ENCODE peak calls at places on chromosome 4, in nine cellular contexts. U is CD8-positive, alpha-beta T cell; X is glutamatergic neuron; M is nephron progenitor cell; J is ascending aorta; O is dorsolateral prefrontal cortex; K is RWPE1; R is mammary epithelial cell; D is H9. I is an unnamed sample.

GRCh38 chr4:83974111-83974789 is 438.3 kb downstream of the GPAT3 start:
- DNase-seq in O (no peak), U (no peak), D (no peak), R (peak; percentile 57), J (no peak), X (no peak), M (no peak), K (peak; percentile 66), I (no peak)

GRCh38 chr4:15382669-15383273 is 45.1 kb upstream of the C1QTNF7 start:
- DNase-seq in U (no peak), K (no peak), X (no peak), M (no peak), R (no peak), O (no peak), J (no peak), D (no peak), I (no peak)

GRCh38 chr4:16133406-16133805 is 49.6 kb upstream of the PROM1 start:
- DNase-seq in J (no peak), K (no peak), O (no peak), R (no peak), X (no peak), D (no peak), U (no peak), M (no peak), I (no peak)

GRCh38 chr4:183721207-183722081 is 62.4 kb downstream of the TRAPPC11 start:
- DNase-seq in M (peak; percentile 23), R (no peak), O (no peak), K (no peak), U (peak; percentile 59), D (peak; percentile 84), X (peak; percentile 45), J (no peak), I (no peak)

GRCh38 chr4:17701146-17701859 is 80.1 kb downstream of the FAM184B start:
- DNase-seq in O (no peak), J (no peak), D (no peak), X (no peak), M (no peak), K (no peak), R (no peak), U (no peak), I (no peak)

GRCh38 chr4:5707366-5708133 is 809 bp downstream of the EVC2 start:
- DNase-seq in M (no peak), X (no peak), D (no peak), O (no peak), R (no peak), U (no peak), J (no peak), K (no peak), I (no peak)

GRCh38 chr4:11954093-11954492 is 525.4 kb upstream of the HS3ST1 start:
- DNase-seq in K (peak; percentile 5), U (no peak), J (no peak), X (no peak), M (no peak), O (no peak), R (peak; percentile 8), D (no peak), I (no peak)

GRCh38 chr4:147731611-147732515 is at the start of gene ARHGAP10:
- DNase-seq in R (peak; percentile 82), U (peak; percentile 61), O (peak; percentile 43), J (peak; percentile 89), X (peak; percentile 71), D (peak; percentile 65), M (peak; percentile 75), K (peak; percentile 70), I (peak; percentile 36)

GRCh38 chr4:151690884-151691283 is 69.9 kb downstream of the GATB start:
- DNase-seq in D (no peak), X (no peak), U (no peak), J (no peak), R (no peak), M (no peak), O (no peak), K (no peak), I (no peak)

GRCh38 chr4:52234539-52235174 is 183.6 kb downstream of the SPATA18 start:
- DNase-seq in K (peak; percentile 64), O (no peak), X (no peak), M (no peak), R (peak; percentile 41), D (no peak), J (no peak), U (no peak), I (no peak)

GRCh38 chr4:174401471-174402130 is 117.9 kb downstream of the CEP44 start:
- DNase-seq in M (no peak), J (no peak), K (no peak), X (no peak), D (no peak), R (no peak), O (no peak), U (no peak), I (no peak)

GRCh38 chr4:47209833-47210232 is 178.5 kb downstream of the GABRB1 start:
- DNase-seq in J (no peak), R (peak; percentile 82), O (no peak), U (no peak), M (no peak), D (no peak), K (no peak), X (no peak), I (no peak)

GRCh38 chr4:11424000-11424399 is 4.7 kb downstream of the HS3ST1 start:
- DNase-seq in O (no peak), D (peak; percentile 56), M (peak; percentile 30), U (no peak), K (peak; percentile 43), J (no peak), R (peak; percentile 47), X (no peak), I (no peak)

GRCh38 chr4:92451792-92452191 is 148.0 kb downstream of the GRID2 start:
- DNase-seq in J (no peak), K (no peak), O (no peak), U (no peak), M (no peak), D (no peak), X (no peak), R (no peak), I (no peak)

GRCh38 chr4:77669911-77670590 is 64.4 kb downstream of the CXCL13 start:
- DNase-seq in O (no peak), D (no peak), J (no peak), U (no peak), K (no peak), R (no peak), M (no peak), X (no peak), I (no peak)

DNA sequence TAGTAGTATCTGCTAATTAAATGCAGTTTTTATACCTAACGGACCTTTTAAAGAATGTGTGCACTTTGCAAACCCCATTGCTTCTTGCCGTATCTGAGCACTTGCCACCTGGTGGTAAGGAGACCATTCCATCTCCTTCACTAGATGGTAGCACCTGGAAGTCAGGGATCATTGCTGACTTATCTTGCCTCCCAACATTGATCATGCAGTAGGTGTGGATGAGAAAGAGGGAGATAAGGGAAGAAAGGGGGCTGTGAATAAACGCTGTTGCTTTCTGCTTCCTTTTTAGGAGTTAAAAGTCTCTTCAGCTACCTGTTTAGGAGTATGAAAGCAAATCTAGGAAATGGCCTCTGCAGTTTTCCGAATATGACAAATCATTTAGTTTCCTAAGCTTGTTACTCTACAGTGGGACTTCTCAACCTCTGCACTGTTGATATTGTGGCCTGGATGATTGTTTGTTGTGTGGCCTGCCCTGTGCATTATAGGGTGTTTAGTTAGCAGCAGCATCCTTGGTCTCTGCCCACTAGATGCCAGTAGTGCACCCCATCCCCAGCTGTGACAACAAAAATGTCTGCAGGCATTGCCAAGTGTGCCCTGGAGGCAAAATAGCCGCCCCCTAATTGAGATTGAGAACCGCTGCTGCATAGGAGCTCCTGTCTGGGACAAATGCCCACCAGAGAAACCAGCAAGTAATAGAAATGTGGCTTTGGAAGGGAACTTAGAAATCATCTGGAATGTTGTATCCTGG is 38.8 kb downstream of the GAB1 start:
- DNase-seq in O (peak; percentile 76), R (no peak), J (no peak), D (peak; percentile 50), X (peak; percentile 27), M (peak; percentile 16), K (no peak), U (no peak), I (no peak)
- TF ChIP-seq CTCF in O (peak; percentile 67), R (peak; percentile 57), J (peak; percentile 26), D (peak; percentile 51), X (no peak), M (peak; percentile 33), K (peak; percentile 21), U (no peak), I (no peak)

GRCh38 chr4:76279462-76279861 is 27.1 kb upstream of the STBD1 start:
- DNase-seq in U (peak; percentile 29), X (no peak), K (no peak), M (no peak), R (no peak), O (no peak), J (no peak), D (no peak), I (no peak)
- TF ChIP-seq CTCF in U (peak; percentile 18), X (no peak), K (no peak), M (no peak), R (peak; percentile 26), O (no peak), J (no peak), D (no peak), I (no peak)

DNA sequence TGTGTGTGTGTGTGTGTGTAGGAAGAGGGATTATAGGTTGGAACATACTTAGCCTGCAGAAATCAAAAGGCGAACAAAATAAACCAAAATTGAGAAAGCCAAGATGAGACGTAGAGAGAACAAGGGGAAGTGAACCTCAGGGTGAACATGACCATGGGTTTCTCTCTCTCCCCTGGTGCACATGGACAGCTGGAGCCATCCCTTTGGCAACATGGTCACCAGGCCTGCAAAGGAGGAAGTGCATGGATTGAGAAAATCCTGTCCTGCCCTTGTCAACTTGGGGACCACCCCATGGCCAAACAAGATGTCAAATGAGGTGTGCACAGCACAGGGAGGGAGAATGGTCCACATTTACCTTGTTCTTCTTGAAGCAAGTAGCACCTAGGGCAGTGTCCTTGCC is 23.1 kb downstream of the LGI2 start:
- DNase-seq in K (no peak), X (no peak), J (no peak), M (no peak), U (no peak), R (no peak), D (no peak), O (no peak), I (no peak)
- TF ChIP-seq CTCF in K (no peak), X (no peak), J (no peak), M (no peak), U (no peak), R (no peak), D (no peak), O (no peak), I (no peak)

DNA sequence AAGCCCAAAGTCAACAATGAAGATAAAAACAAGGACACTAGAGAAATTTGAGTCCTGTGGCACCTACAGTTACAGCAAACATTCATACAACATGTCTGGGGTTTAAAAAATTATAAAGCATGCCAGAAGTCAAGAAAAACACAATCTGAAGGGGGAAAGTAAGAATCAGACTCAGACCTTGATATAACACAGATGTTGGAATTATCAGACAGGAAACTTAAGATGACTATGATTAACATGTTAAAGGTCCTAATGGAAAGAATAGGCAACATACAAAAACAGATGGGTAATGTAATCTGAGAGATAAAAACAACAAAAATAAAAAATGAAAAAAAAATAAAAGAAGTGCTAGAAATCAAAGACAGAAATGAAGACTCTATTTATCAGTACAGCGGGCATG is 446.5 kb downstream of the SPRY1 start:
- DNase-seq in J (no peak), K (no peak), X (no peak), D (no peak), U (no peak), R (no peak), M (no peak), O (no peak), I (no peak)
- TF ChIP-seq CTCF in J (no peak), K (no peak), X (no peak), D (no peak), U (no peak), R (no peak), M (no peak), O (no peak), I (no peak)

I was measured in activated B cell treated with CpG ODN at 0.5 μM for 24 hours.